ENCODE peak calls at places on chromosomes 7 and 10, in ten cellular contexts. One of them, this sample, is unnamed.

GRCh38 chr7:122133477-122133876 is 10.6 kb downstream of the AASS start:
- DNase-seq in HFFc6: no peak
- DNase-seq in left lung: no peak
- DNase-seq in Peyer's patch: no peak
- DNase-seq in fibroblast of pulmonary artery: no peak
- DNase-seq in WTC11: no peak
- DNase-seq in heart right ventricle: no peak
- DNase-seq in omental fat pad: no peak
- DNase-seq in testis: no peak
- DNase-seq in thoracic aorta: no peak
- DNase-seq in this sample: no peak

GRCh38 chr7:78203042-78203720 is 404.6 kb downstream of the PHTF2 start:
- DNase-seq in HFFc6: no peak
- DNase-seq in left lung: no peak
- DNase-seq in Peyer's patch: no peak
- DNase-seq in fibroblast of pulmonary artery: no peak
- DNase-seq in WTC11: no peak
- DNase-seq in heart right ventricle: no peak
- DNase-seq in omental fat pad: no peak
- DNase-seq in testis: no peak
- DNase-seq in thoracic aorta: no peak
- DNase-seq in this sample: no peak

GRCh38 chr7:13724631-13725566 is 264.6 kb downstream of the ETV1 start:
- DNase-seq in HFFc6: no peak
- DNase-seq in left lung: no peak
- DNase-seq in Peyer's patch: no peak
- DNase-seq in fibroblast of pulmonary artery: no peak
- DNase-seq in WTC11: no peak
- DNase-seq in heart right ventricle: no peak
- DNase-seq in omental fat pad: no peak
- DNase-seq in testis: no peak
- DNase-seq in thoracic aorta: no peak
- DNase-seq in this sample: no peak

GRCh38 chr7:133561361-133561760 is 308.5 kb downstream of the EXOC4 start:
- DNase-seq in HFFc6: no peak
- DNase-seq in left lung: no peak
- DNase-seq in Peyer's patch: no peak
- DNase-seq in fibroblast of pulmonary artery: no peak
- DNase-seq in WTC11: no peak
- DNase-seq in heart right ventricle: no peak
- DNase-seq in omental fat pad: no peak
- DNase-seq in testis: no peak
- DNase-seq in thoracic aorta: no peak
- DNase-seq in this sample: peak

GRCh38 chr10:66717221-66717981 is 208.4 kb upstream of the LRRTM3 start:
- DNase-seq in HFFc6: no peak
- DNase-seq in left lung: no peak
- DNase-seq in Peyer's patch: peak
- DNase-seq in fibroblast of pulmonary artery: no peak
- DNase-seq in WTC11: no peak
- DNase-seq in heart right ventricle: no peak
- DNase-seq in omental fat pad: no peak
- DNase-seq in testis: no peak
- DNase-seq in thoracic aorta: no peak
- DNase-seq in this sample: no peak

GRCh38 chr7:36625247-36625646 is 99.0 kb downstream of the AOAH start:
- DNase-seq in HFFc6: no peak
- DNase-seq in left lung: no peak
- DNase-seq in Peyer's patch: no peak
- DNase-seq in fibroblast of pulmonary artery: no peak
- DNase-seq in WTC11: no peak
- DNase-seq in heart right ventricle: no peak
- DNase-seq in omental fat pad: no peak
- DNase-seq in testis: no peak
- DNase-seq in thoracic aorta: no peak
- DNase-seq in this sample: no peak

GRCh38 chr7:55132890-55133551 is 114.2 kb downstream of the EGFR start:
- DNase-seq in HFFc6: peak
- DNase-seq in left lung: no peak
- DNase-seq in Peyer's patch: peak
- DNase-seq in fibroblast of pulmonary artery: peak
- DNase-seq in WTC11: no peak
- DNase-seq in heart right ventricle: no peak
- DNase-seq in omental fat pad: no peak
- DNase-seq in testis: peak
- DNase-seq in thoracic aorta: peak
- DNase-seq in this sample: peak

GRCh38 chr7:26334171-26334570 is 42.5 kb downstream of the SNX10 start:
- DNase-seq in HFFc6: no peak
- DNase-seq in left lung: no peak
- DNase-seq in Peyer's patch: no peak
- DNase-seq in fibroblast of pulmonary artery: no peak
- DNase-seq in WTC11: no peak
- DNase-seq in heart right ventricle: no peak
- DNase-seq in omental fat pad: no peak
- DNase-seq in testis: no peak
- DNase-seq in thoracic aorta: no peak
- DNase-seq in this sample: no peak

GRCh38 chr10:48910557-48910956 is 29.1 kb downstream of the LRRC18 start:
- DNase-seq in HFFc6: no peak
- DNase-seq in left lung: no peak
- DNase-seq in Peyer's patch: no peak
- DNase-seq in fibroblast of pulmonary artery: no peak
- DNase-seq in WTC11: no peak
- DNase-seq in heart right ventricle: no peak
- DNase-seq in omental fat pad: no peak
- DNase-seq in testis: no peak
- DNase-seq in thoracic aorta: no peak
- DNase-seq in this sample: no peak

GRCh38 chr10:12848439-12849173 is 152.9 kb downstream of the CCDC3 start:
- DNase-seq in HFFc6: no peak
- DNase-seq in left lung: no peak
- DNase-seq in Peyer's patch: no peak
- DNase-seq in fibroblast of pulmonary artery: no peak
- DNase-seq in WTC11: no peak
- DNase-seq in heart right ventricle: no peak
- DNase-seq in omental fat pad: no peak
- DNase-seq in testis: no peak
- DNase-seq in thoracic aorta: no peak
- DNase-seq in this sample: no peak

GRCh38 chr10:12846718-12847117 is 154.8 kb downstream of the CCDC3 start:
- DNase-seq in HFFc6: no peak
- DNase-seq in left lung: no peak
- DNase-seq in Peyer's patch: no peak
- DNase-seq in fibroblast of pulmonary artery: peak
- DNase-seq in WTC11: no peak
- DNase-seq in heart right ventricle: no peak
- DNase-seq in omental fat pad: no peak
- DNase-seq in testis: no peak
- DNase-seq in thoracic aorta: no peak
- DNase-seq in this sample: peak

GRCh38 chr10:12844796-12845524 is 156.6 kb downstream of the CCDC3 start:
- DNase-seq in HFFc6: peak
- DNase-seq in left lung: no peak
- DNase-seq in Peyer's patch: no peak
- DNase-seq in fibroblast of pulmonary artery: peak
- DNase-seq in WTC11: no peak
- DNase-seq in heart right ventricle: no peak
- DNase-seq in omental fat pad: no peak
- DNase-seq in testis: peak
- DNase-seq in thoracic aorta: no peak
- DNase-seq in this sample: peak

GRCh38 chr10:12849351-12850181 is 151.9 kb downstream of the CCDC3 start:
- DNase-seq in HFFc6: no peak
- DNase-seq in left lung: no peak
- DNase-seq in Peyer's patch: no peak
- DNase-seq in fibroblast of pulmonary artery: peak
- DNase-seq in WTC11: no peak
- DNase-seq in heart right ventricle: no peak
- DNase-seq in omental fat pad: no peak
- DNase-seq in testis: no peak
- DNase-seq in thoracic aorta: no peak
- DNase-seq in this sample: no peak

GRCh38 chr10:12847361-12847975 is 154.0 kb downstream of the CCDC3 start:
- DNase-seq in HFFc6: no peak
- DNase-seq in left lung: no peak
- DNase-seq in Peyer's patch: no peak
- DNase-seq in fibroblast of pulmonary artery: no peak
- DNase-seq in WTC11: peak
- DNase-seq in heart right ventricle: no peak
- DNase-seq in omental fat pad: no peak
- DNase-seq in testis: peak
- DNase-seq in thoracic aorta: no peak
- DNase-seq in this sample: no peak
- TF ChIP-seq CTCF in HFFc6: peak
- TF ChIP-seq CTCF in left lung: no peak
- TF ChIP-seq CTCF in Peyer's patch: no peak
- TF ChIP-seq CTCF in fibroblast of pulmonary artery: no peak
- TF ChIP-seq CTCF in WTC11: peak
- TF ChIP-seq CTCF in heart right ventricle: no peak
- TF ChIP-seq CTCF in omental fat pad: no peak
- TF ChIP-seq CTCF in testis: no peak
- TF ChIP-seq CTCF in thoracic aorta: no peak
- TF ChIP-seq CTCF in this sample: peak

GRCh38 chr7:10315881-10316280 is 657.8 kb upstream of the PHF14 start:
- DNase-seq in HFFc6: no peak
- DNase-seq in left lung: no peak
- DNase-seq in Peyer's patch: no peak
- DNase-seq in fibroblast of pulmonary artery: no peak
- DNase-seq in WTC11: no peak
- DNase-seq in heart right ventricle: no peak
- DNase-seq in omental fat pad: no peak
- DNase-seq in testis: no peak
- DNase-seq in thoracic aorta: no peak
- DNase-seq in this sample: no peak

GRCh38 chr7:10312942-10313341 is 660.7 kb upstream of the PHF14 start:
- DNase-seq in HFFc6: no peak
- DNase-seq in left lung: no peak
- DNase-seq in Peyer's patch: no peak
- DNase-seq in fibroblast of pulmonary artery: no peak
- DNase-seq in WTC11: no peak
- DNase-seq in heart right ventricle: no peak
- DNase-seq in omental fat pad: no peak
- DNase-seq in testis: no peak
- DNase-seq in thoracic aorta: no peak
- DNase-seq in this sample: no peak

DNA sequence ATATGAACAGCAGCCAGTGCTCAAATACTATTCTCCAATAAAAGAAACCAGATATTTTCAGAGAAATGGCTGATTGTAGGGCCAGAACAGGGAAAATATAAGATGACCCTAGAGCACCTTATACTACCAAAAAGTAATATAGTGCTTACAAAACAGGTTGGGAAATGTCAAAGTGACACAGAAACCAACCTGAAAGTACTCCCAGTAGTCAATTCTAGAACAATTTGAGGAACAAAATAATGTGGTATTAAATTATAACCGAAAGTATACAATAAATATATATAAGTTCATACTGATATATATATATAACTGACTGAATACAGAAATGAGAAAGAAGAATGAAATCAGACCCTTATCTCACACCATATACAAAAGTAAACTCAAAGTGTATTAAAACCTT is 657.2 kb upstream of the PHF14 start:
- DNase-seq in HFFc6: no peak
- DNase-seq in left lung: no peak
- DNase-seq in Peyer's patch: no peak
- DNase-seq in fibroblast of pulmonary artery: no peak
- DNase-seq in WTC11: no peak
- DNase-seq in heart right ventricle: no peak
- DNase-seq in omental fat pad: no peak
- DNase-seq in testis: no peak
- DNase-seq in thoracic aorta: no peak
- DNase-seq in this sample: no peak
- TF ChIP-seq CTCF in HFFc6: no peak
- TF ChIP-seq CTCF in left lung: no peak
- TF ChIP-seq CTCF in Peyer's patch: no peak
- TF ChIP-seq CTCF in fibroblast of pulmonary artery: no peak
- TF ChIP-seq CTCF in WTC11: no peak
- TF ChIP-seq CTCF in heart right ventricle: no peak
- TF ChIP-seq CTCF in omental fat pad: no peak
- TF ChIP-seq CTCF in testis: no peak
- TF ChIP-seq CTCF in thoracic aorta: no peak
- TF ChIP-seq CTCF in this sample: no peak

DNA sequence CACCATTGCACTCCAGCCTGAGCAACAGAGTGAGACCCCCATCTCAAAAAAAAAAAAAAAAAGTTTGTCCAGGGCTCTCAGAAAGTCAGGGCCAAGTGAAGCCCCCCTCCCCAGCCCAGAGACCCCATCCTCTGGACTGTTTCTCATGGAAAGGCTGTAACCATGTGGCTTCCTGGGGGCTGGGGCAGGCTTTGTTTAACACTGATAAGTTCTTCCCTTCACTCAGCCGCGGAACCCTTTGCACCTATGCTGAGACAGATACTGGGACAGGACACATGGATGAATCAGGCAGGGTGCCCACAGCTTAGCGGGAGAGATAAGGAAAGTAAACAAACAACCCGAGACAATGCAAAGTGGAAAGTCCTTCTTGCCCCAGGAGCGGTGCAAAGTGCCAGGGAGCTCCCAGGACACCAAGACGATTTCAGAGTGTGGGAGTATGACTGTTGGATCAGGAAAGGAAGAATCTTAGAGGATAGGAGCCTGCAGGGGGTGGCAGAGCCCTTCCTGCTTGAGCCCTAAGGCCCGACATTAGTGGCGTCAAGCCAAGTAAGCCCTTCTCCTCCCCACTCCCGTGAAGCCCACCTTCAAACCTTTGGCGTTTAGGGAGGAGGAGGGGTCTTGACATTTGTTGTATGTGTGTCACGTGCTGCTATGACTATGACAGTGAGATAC is 11.6 kb downstream of the MLXIPL start:
- DNase-seq in HFFc6: peak
- DNase-seq in left lung: no peak
- DNase-seq in Peyer's patch: peak
- DNase-seq in fibroblast of pulmonary artery: peak
- DNase-seq in WTC11: no peak
- DNase-seq in heart right ventricle: no peak
- DNase-seq in omental fat pad: no peak
- DNase-seq in testis: peak
- DNase-seq in thoracic aorta: no peak
- DNase-seq in this sample: peak
- TF ChIP-seq CTCF in HFFc6: peak
- TF ChIP-seq CTCF in left lung: no peak
- TF ChIP-seq CTCF in Peyer's patch: peak
- TF ChIP-seq CTCF in fibroblast of pulmonary artery: peak
- TF ChIP-seq CTCF in WTC11: no peak
- TF ChIP-seq CTCF in heart right ventricle: no peak
- TF ChIP-seq CTCF in omental fat pad: no peak
- TF ChIP-seq CTCF in testis: no peak
- TF ChIP-seq CTCF in thoracic aorta: no peak
- TF ChIP-seq CTCF in this sample: peak

DNA sequence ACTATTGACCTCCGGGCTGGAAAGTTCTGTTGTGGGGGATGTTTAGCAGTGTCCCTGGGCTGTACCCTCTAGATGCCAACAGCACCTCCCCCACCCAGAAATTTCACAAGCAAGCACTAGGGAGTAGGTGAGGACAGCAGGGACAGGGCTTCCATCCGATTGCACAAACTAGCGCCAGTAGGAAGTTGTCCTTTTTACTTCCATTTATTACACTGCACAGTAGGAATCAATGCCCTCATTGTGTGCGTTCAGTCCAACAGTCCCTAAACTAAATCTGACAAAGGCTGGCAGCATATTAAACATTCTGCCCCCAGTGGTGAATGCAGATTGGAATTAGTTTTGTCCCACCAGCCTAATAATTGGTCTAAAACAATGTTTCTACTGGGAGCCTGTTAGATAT is 6.4 kb upstream of the SOSTDC1 start:
- DNase-seq in HFFc6: no peak
- DNase-seq in left lung: no peak
- DNase-seq in Peyer's patch: no peak
- DNase-seq in fibroblast of pulmonary artery: no peak
- DNase-seq in WTC11: no peak
- DNase-seq in heart right ventricle: no peak
- DNase-seq in omental fat pad: no peak
- DNase-seq in testis: no peak
- DNase-seq in thoracic aorta: no peak
- DNase-seq in this sample: no peak
- TF ChIP-seq CTCF in HFFc6: peak
- TF ChIP-seq CTCF in left lung: no peak
- TF ChIP-seq CTCF in Peyer's patch: no peak
- TF ChIP-seq CTCF in fibroblast of pulmonary artery: no peak
- TF ChIP-seq CTCF in WTC11: no peak
- TF ChIP-seq CTCF in heart right ventricle: no peak
- TF ChIP-seq CTCF in omental fat pad: no peak
- TF ChIP-seq CTCF in testis: no peak
- TF ChIP-seq CTCF in thoracic aorta: no peak
- TF ChIP-seq CTCF in this sample: peak

This sample was measured in choroid plexus epithelial cell.